ENCODE peak calls at places on chromosomes 5 and 9, in four cellular contexts. S is HCT116, M is SK-N-SH, N is HepG2. C is an unnamed sample.

GRCh38 chr9:136860529-136860928 is 5.6 kb downstream of the EDF1 start:
- DNase-seq in S (no peak), M (no peak), N (no peak), C (no peak)

GRCh38 chr9:19788614-19789271 is at the start of gene SLC24A2:
- DNase-seq in S (no peak), M (peak; percentile 79), N (no peak), C (no peak)

GRCh38 chr9:8647824-8648223 is 848.2 kb upstream of the DMAC1 start:
- DNase-seq in S (no peak), M (no peak), N (no peak), C (no peak)

GRCh38 chr5:18965893-18966292 is 1022.1 kb downstream of the CDH18 start:
- DNase-seq in S (no peak), M (no peak), N (no peak), C (no peak)

GRCh38 chr9:6905850-6906375 is 148.1 kb downstream of the KDM4C start:
- DNase-seq in S (no peak), M (no peak), N (no peak), C (no peak)

GRCh38 chr9:130498298-130498917 is 53.6 kb downstream of the ASS1 start:
- DNase-seq in S (no peak), M (no peak), N (peak; percentile 26), C (no peak)

GRCh38 chr5:149526855-149527590 is 24.2 kb downstream of the CSNK1A1 start:
- DNase-seq in S (no peak), M (no peak), N (no peak), C (no peak)

GRCh38 chr5:118195215-118195614 is 793.1 kb downstream of the DTWD2 start:
- DNase-seq in S (no peak), M (no peak), N (no peak), C (no peak)

GRCh38 chr5:54936201-54936600 is 49.2 kb downstream of the ESM1 start:
- DNase-seq in S (no peak), M (no peak), N (no peak), C (no peak)

GRCh38 chr5:173568703-173569102 is 47.7 kb downstream of the BOD1 start:
- DNase-seq in S (no peak), M (no peak), N (no peak), C (no peak)

GRCh38 chr5:157327771-157328170 is 61.8 kb downstream of the CYFIP2 start:
- DNase-seq in S (no peak), M (no peak), N (no peak), C (no peak)

GRCh38 chr9:93020785-93021670 is 37.5 kb upstream of the SUSD3 start:
- DNase-seq in S (no peak), M (no peak), N (no peak), C (no peak)

GRCh38 chr9:121372563-121373400 is 2.7 kb upstream of the STOM start:
- DNase-seq in S (no peak), M (no peak), N (peak; percentile 94), C (no peak)

GRCh38 chr9:17962747-17963146 is 383.9 kb downstream of the SH3GL2 start:
- DNase-seq in S (no peak), M (no peak), N (no peak), C (no peak)

DNA sequence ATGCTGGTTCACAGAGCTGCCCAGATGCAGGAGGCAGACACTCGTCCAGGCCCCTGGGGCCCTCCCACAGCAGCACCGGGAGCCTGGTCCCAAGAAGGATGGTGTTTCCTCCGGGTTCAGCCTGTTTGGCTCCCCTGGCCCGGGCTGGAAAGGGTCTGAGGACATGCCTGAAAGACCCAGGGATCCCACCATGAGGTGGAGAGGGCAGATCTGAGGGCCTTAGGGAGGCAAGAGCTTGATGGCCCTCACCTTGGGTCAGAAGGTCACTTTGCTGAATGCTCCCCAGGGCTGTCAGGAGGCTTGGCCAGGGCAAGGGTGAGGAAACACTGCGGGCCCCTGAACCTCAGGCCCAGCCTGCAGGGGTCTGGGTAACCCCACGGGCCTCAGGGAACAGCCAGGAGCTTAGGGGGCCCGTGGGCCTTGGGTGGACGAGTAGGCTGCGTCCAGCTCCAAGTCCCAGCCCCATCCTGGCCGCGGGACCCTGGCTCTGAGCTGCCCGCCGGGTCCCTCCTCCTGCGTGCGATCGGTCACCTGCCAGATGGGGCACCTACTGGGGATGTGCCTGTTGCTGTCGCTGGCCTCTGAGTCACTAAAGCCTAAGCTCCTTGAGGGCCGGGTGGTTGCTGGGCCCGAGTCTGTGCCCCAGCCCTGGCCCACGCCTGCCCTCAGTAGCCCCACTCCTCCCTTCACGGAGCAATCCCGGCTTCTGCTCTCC is 106.2 kb downstream of the ZNF354C start:
- DNase-seq in S (no peak), M (no peak), N (no peak), C (no peak)
- TF ChIP-seq ZBTB33 in S (no peak), M (no peak), N (no peak), C (no peak)

GRCh38 chr9:133639613-133640012 is 3.5 kb downstream of the DBH start:
- DNase-seq in S (no peak), M (peak; percentile 39), N (no peak), C (no peak)

GRCh38 chr9:133638711-133639110 is 2.5 kb downstream of the DBH start:
- DNase-seq in S (no peak), M (no peak), N (no peak), C (no peak)

GRCh38 chr9:133637451-133638055 is 1.4 kb downstream of the DBH start:
- DNase-seq in S (no peak), M (peak; percentile 44), N (no peak), C (no peak)

GRCh38 chr9:133636902-133637301 is 739 bp downstream of the DBH start:
- DNase-seq in S (no peak), M (peak; percentile 41), N (no peak), C (no peak)

DNA sequence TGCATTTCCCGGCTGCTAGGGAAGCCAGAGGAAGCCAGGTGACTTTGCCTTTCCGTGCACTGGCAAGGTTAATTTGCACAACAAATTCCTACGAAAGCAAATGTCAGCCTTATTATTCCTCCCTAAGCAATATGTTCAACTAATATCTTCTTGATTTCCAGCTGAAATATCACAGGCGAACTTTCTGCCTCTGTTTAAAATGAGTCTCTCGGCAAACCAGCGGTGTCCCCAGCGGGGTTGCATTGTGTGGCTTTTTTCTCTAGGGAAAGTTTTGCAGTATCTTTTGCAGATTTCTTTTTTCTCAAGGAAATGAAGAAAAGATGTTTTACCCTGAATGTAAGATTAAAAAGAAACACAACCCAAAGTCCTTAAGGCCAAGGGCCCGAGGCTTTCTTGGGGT is 1.9 kb downstream of the DBH start:
- DNase-seq in S (no peak), M (no peak), N (no peak), C (no peak)
- TF ChIP-seq ZBTB33 in S (no peak), M (no peak), N (no peak), C (no peak)

GRCh38 chr5:154884424-154884823 is 26.0 kb downstream of the CNOT8 start:
- DNase-seq in S (no peak), M (no peak), N (no peak), C (no peak)

GRCh38 chr5:154881986-154882385 is 23.6 kb downstream of the CNOT8 start:
- DNase-seq in S (no peak), M (no peak), N (no peak), C (no peak)

GRCh38 chr5:154885438-154885837 is 27.0 kb downstream of the CNOT8 start:
- DNase-seq in S (no peak), M (no peak), N (no peak), C (no peak)
- TF ChIP-seq ZBTB33 in S (no peak), M (no peak), N (no peak), C (no peak)

GRCh38 chr9:117413346-117414219 is 1.3 kb downstream of the ASTN2 start:
- DNase-seq in S (no peak), M (peak; percentile 82), N (no peak), C (no peak)

GRCh38 chr9:117411547-117411946 is 3.3 kb downstream of the ASTN2 start:
- DNase-seq in S (no peak), M (peak; percentile 74), N (peak; percentile 18), C (no peak)

GRCh38 chr9:117414220-117414905 is 494 bp downstream of the ASTN2 start:
- DNase-seq in S (no peak), M (peak; percentile 80), N (no peak), C (no peak)

GRCh38 chr9:117412841-117413240 is 2.0 kb downstream of the ASTN2 start:
- DNase-seq in S (no peak), M (peak; percentile 48), N (no peak), C (no peak)

DNA sequence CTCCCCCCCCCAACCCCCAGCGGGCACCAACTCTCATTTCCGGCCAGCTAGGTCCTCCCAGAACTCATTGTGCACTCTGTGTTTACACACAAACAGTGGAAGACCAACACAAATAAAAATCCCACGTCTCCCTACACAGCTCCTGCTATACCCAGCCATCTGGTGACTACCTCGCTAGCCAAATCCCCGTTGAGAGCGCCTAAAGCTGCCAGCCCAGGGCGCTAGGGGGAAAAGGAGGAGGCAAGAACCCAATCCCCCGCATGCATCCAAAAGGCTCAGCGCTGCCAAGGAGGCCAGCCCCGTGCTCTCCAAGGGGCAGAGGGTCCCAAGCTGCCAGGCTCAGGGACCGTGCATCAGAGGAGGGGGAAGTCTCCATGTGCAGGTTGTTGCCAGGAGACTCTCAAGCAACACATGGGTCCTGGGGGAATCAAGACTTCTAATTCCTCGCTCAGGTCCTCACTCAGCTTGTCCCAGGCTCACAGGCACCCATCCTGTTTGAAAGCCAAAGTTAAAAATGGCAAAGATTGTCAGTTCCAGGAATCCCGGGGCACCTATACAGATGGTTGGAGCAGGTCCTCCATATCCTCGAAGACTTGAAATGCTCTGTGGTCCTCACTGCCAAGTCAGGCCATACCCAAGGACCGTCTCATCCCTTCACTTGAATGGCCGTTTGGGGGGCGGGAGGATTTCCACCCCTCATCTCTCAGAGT is 2.7 kb downstream of the ASTN2 start:
- DNase-seq in S (no peak), M (peak; percentile 55), N (no peak), C (no peak)
- TF ChIP-seq ZBTB33 in S (no peak), M (no peak), N (no peak), C (no peak)